ENCODE peak calls at places on chromosomes 4 and X, in five cellular contexts. N is fibroblast of pulmonary artery, U is natural killer cell, H is kidney epithelial cell, L is lung. J is an unnamed sample.

GRCh38 chr4:124432500-124432899 is 280.0 kb downstream of the ANKRD50 start:
- DNase-seq in L (no peak), U (no peak), H (no peak), N (peak), J (no peak)

GRCh38 chrX:74318672-74319071 is 14.7 kb downstream of the ZCCHC13 start:
- DNase-seq in H (no peak), L (no peak), N (no peak), U (no peak), J (no peak)

GRCh38 chrX:49203536-49203935 is 3.5 kb upstream of the SYP start:
- DNase-seq in H (no peak), L (no peak), N (no peak), U (no peak), J (no peak)

GRCh38 chr4:180189639-180190038 is 2053.6 kb upstream of the TENM3 start:
- DNase-seq in N (no peak), H (no peak), L (no peak), U (no peak), J (no peak)

GRCh38 chr4:126956192-126956897 is 676.4 kb upstream of the INTU start:
- DNase-seq in L (no peak), H (no peak), U (no peak), N (no peak), J (peak)

GRCh38 chr4:5198586-5198985 is 147.3 kb downstream of the STK32B start:
- DNase-seq in L (no peak), U (no peak), N (no peak), H (no peak), J (no peak)

GRCh38 chr4:160318567-160319220 is 1215.8 kb downstream of the RAPGEF2 start:
- DNase-seq in U (no peak), L (no peak), N (peak), H (no peak), J (no peak)

GRCh38 chr4:78002260-78002659 is 54.9 kb upstream of the FRAS1 start:
- DNase-seq in U (no peak), N (peak), H (no peak), L (no peak), J (peak)

GRCh38 chr4:20268028-20268427 is 16.3 kb downstream of the SLIT2 start:
- DNase-seq in N (no peak), U (no peak), L (no peak), H (no peak), J (no peak)

GRCh38 chr4:120694973-120695372 is 227.6 kb downstream of the PRDM5 start:
- DNase-seq in N (peak), U (no peak), L (no peak), H (peak), J (no peak)

GRCh38 chr4:116531870-116532269 is 553.5 kb downstream of the TRAM1L1 start:
- DNase-seq in H (no peak), U (no peak), L (no peak), N (no peak), J (no peak)

GRCh38 chr4:107392951-107393350 is 327.1 kb downstream of the PAPSS1 start:
- DNase-seq in H (peak), U (no peak), N (no peak), L (no peak), J (no peak)

GRCh38 chrX:1207496-1208025 is 4.9 kb downstream of the CRLF2 start:
- DNase-seq in N (no peak), L (no peak), U (no peak), H (no peak), J (no peak)

GRCh38 chr4:140330311-140330900 is 43.0 kb upstream of the SCOC start:
- DNase-seq in U (no peak), L (no peak), H (no peak), N (peak), J (peak)

GRCh38 chr4:128521634-128522253 is 234.1 kb upstream of the PGRMC2 start:
- DNase-seq in U (no peak), L (no peak), N (peak), H (no peak), J (no peak)

GRCh38 chr4:93178279-93178678 is 650.3 kb upstream of the ATOH1 start:
- DNase-seq in H (no peak), U (no peak), L (no peak), N (no peak), J (no peak)

GRCh38 chr4:39047691-39048090 is 14.3 kb upstream of the KLHL5 start:
- DNase-seq in N (peak), L (no peak), U (no peak), H (no peak), J (no peak)

GRCh38 chrX:30607155-30607554 is 29.6 kb upstream of the TASL start:
- DNase-seq in U (no peak), N (no peak), L (no peak), H (no peak), J (no peak)

GRCh38 chr4:81566076-81566663 is 94.5 kb upstream of the RASGEF1B start:
- DNase-seq in H (no peak), L (no peak), U (no peak), N (peak), J (no peak)

GRCh38 chr4:120557372-120557771 is 365.2 kb downstream of the PRDM5 start:
- DNase-seq in H (no peak), N (peak), L (no peak), U (no peak), J (no peak)

GRCh38 chr4:103152381-103152780 is 45.8 kb downstream of the CENPE start:
- DNase-seq in U (no peak), N (no peak), L (no peak), H (no peak), J (no peak)

GRCh38 chr4:15577508-15577907 is 77.6 kb downstream of the FBXL5 start:
- DNase-seq in N (peak), U (no peak), L (no peak), H (no peak), J (no peak)

GRCh38 chr4:108846568-108846967 is 83.7 kb upstream of the ETNPPL start:
- DNase-seq in H (no peak), L (no peak), U (no peak), N (no peak), J (no peak)

GRCh38 chr4:105232374-105232773 is 85.7 kb downstream of the TET2 start:
- DNase-seq in L (no peak), N (no peak), H (no peak), U (no peak), J (no peak)

GRCh38 chr4:150371869-150372268 is 210.1 kb upstream of the MAB21L2 start:
- DNase-seq in N (no peak), H (no peak), L (no peak), U (no peak), J (no peak)

GRCh38 chr4:113496698-113497097 is 264.8 kb downstream of the CAMK2D start:
- DNase-seq in U (no peak), H (no peak), L (no peak), N (peak), J (no peak)

GRCh38 chrX:111829345-111829744 is 46.6 kb upstream of the TRPC5OS start:
- DNase-seq in H (no peak), L (no peak), N (no peak), U (no peak), J (no peak)

GRCh38 chr4:107183155-107183774 is 147.2 kb upstream of the DKK2 start:
- DNase-seq in N (peak), L (no peak), H (peak), U (no peak), J (peak)

GRCh38 chr4:101169044-101170014 is 178.0 kb downstream of the PPP3CA start:
- DNase-seq in U (peak), H (no peak), N (peak), L (peak), J (peak)

GRCh38 chrX:122046226-122046625 is 998.8 kb downstream of the GLUD2 start:
- DNase-seq in U (no peak), L (no peak), N (peak), H (no peak), J (no peak)

DNA sequence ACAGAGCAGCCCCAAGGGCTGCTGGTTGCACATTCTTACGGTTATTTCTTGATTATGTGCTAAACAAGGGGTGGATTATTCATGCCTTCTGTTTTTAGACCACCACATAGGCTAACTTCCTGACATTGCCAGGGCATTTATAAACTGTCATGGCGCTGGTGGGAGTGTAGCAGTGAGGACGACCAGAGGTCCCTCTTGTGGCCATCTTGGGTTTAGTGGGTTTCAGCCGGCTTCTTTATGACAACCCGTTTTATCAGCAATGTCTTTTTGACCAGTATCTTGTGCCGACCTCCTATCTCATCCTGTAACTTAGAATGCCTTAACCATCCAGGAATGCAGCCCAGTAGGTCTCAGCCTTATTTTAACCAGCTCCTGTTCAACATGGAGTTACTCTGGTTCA is 212.4 kb upstream of the GRID2 start:
- DNase-seq in L (no peak), U (no peak), N (no peak), H (no peak), J (no peak)
- TF ChIP-seq CTCF in L (no peak), U (no peak), N (no peak), H (peak), J (no peak)

DNA sequence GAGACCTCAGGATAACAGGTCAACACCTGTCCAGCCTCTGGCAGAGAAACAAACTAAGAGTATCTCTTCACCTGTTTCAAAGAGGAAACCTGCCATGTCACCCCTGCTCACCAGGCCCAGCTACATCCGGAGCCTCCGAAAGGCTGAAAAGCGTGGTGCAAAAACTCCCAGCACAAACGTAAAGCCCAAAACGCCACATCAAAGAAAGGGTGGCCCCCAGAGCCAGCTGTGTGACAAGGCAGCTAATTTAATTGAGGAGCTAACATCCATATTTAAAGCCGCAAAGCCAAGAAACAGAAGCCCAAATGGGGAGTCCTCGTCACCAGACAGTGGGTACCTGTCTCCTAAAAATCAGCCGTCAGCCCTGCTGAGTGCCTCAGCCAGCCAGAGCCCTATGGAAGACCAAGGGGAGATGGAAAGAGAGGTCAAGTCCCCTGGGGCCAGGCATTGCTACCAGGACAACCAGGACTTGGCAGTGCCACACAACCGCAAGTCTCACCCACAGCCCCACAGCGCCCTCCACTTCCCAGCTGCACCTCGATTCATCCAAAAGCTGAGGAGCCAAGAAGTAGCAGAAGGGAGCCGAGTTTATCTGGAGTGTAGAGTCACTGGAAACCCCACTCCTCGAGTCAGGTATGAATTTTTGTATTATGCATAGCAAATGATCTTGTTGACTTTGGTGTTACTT is 15.1 kb downstream of the PALLD start:
- DNase-seq in N (no peak), H (no peak), U (no peak), L (no peak), J (no peak)
- TF ChIP-seq CTCF in N (no peak), H (no peak), U (no peak), L (no peak), J (no peak)

GRCh38 chr4:43709443-43709842 is 739.2 kb downstream of the KCTD8 start:
- DNase-seq in L (no peak), H (no peak), U (no peak), N (no peak), J (no peak)
- TF ChIP-seq CTCF in L (no peak), H (no peak), U (no peak), N (no peak), J (no peak)

GRCh38 chrX:125131146-125131545 is 188.5 kb upstream of the TEX13C start:
- DNase-seq in N (no peak), L (no peak), H (no peak), U (no peak), J (no peak)

GRCh38 chrX:125137521-125137920 is 182.2 kb upstream of the TEX13C start:
- DNase-seq in U (no peak), N (no peak), H (no peak), L (no peak), J (no peak)

DNA sequence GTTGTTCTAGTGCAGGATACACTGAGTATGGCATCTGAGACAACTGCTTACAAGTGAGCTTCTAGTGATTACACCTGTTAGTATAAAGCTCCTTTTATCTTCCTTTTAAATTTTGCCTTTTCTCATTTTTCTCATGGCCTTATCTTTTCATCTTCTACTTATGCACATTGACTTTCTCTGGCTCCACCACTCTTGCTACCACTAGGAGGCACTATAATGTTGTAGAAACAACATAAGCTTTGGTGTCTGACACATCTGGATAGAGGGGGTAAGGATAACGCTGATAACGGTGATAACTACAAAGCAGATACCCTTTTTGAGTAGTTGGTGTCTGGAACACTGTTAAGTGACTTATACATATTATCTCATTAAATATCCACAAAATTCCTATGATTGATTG is 187.4 kb upstream of the TEX13C start:
- DNase-seq in L (no peak), N (no peak), U (no peak), H (no peak), J (no peak)
- TF ChIP-seq CTCF in L (no peak), N (no peak), U (no peak), H (peak), J (peak)

DNA sequence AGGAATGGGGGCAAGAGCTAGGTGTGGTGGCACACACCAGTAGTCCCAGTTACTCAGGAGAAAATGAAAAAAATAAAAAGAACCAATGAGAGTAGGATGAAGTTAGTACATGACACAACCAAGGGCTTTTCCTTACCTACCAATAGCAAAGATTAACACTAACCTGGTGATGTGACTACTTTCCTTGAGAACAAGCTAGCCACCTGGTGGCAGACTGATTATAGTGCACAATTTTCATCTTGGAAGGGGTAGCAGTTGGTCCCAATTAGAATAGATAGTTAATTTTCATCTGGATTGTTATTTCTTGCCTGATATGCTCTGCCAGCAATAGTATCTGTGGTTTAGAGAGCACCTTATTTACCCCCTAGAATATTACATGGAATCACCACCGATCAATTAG is 1216.8 kb upstream of the PABPC4L start:
- DNase-seq in L (no peak), H (no peak), U (no peak), N (peak), J (no peak)
- TF ChIP-seq CTCF in L (no peak), H (peak), U (no peak), N (peak), J (peak)

DNA sequence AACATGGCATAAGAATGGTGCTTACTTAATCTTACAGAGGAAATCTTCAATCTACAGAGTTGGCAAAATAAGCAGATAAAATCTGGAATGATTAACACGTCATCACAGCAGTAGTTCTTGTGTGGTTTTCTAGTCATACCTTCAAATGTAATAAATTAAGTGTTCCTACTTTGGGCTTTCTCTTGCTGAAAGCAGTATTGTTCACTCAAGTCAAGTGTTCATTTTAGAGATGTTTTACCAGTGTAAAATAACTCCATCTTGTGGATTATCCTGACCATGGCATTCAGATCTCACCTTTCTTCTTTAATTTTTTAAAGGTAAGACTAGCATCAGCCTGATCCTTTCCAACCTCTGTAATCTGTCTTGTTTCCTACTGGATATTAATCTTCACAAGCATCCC is 72.9 kb downstream of the ADAMTS3 start:
- DNase-seq in N (no peak), U (no peak), H (no peak), L (no peak), J (no peak)
- TF ChIP-seq CTCF in N (peak), U (no peak), H (no peak), L (no peak), J (no peak)

GRCh38 chrX:153782324-153782723 is 1.5 kb downstream of the SRPK3 start:
- DNase-seq in N (no peak), H (no peak), U (no peak), L (no peak), J (no peak)
- TF ChIP-seq CTCF in N (no peak), H (no peak), U (no peak), L (no peak), J (no peak)

J was measured in Caco-2.